ENCODE peak calls at places on chromosomes 3 and 15, in four cellular contexts. One of them, this sample, is unnamed. For H3K4me1, the result is how much of the 10 kb centered on the place peaks cover.

GRCh38 chr3:55720614-55721013 is 233.5 kb upstream of the WNT5A start:
- DNase-seq in H1: no peak
- DNase-seq in K562: no peak
- DNase-seq in HepG2: no peak
- DNase-seq in this sample: no peak

GRCh38 chr3:195888981-195889842 is 19.1 kb downstream of the TNK2 start:
- DNase-seq in H1: no peak
- DNase-seq in K562: no peak
- DNase-seq in HepG2: no peak
- DNase-seq in this sample: no peak

GRCh38 chr3:16388850-16389411 is 123.9 kb downstream of the OXNAD1 start:
- DNase-seq in H1: no peak
- DNase-seq in K562: no peak
- DNase-seq in HepG2: no peak
- DNase-seq in this sample: no peak

GRCh38 chr15:63870403-63871209 is 36.9 kb upstream of the HERC1 start:
- DNase-seq in H1: peak
- DNase-seq in K562: peak
- DNase-seq in HepG2: peak
- DNase-seq in this sample: peak

GRCh38 chr15:66388057-66388363 is 1.3 kb downstream of the MAP2K1 start:
- DNase-seq in H1: no peak
- DNase-seq in K562: no peak
- DNase-seq in HepG2: no peak
- DNase-seq in this sample: no peak

GRCh38 chr3:124510290-124510689 is 220.0 kb upstream of the UMPS start:
- DNase-seq in H1: no peak
- DNase-seq in K562: no peak
- DNase-seq in HepG2: no peak
- DNase-seq in this sample: no peak

GRCh38 chr3:107641572-107642307 is 119.0 kb downstream of the BBX start:
- DNase-seq in H1: no peak
- DNase-seq in K562: no peak
- DNase-seq in HepG2: no peak
- DNase-seq in this sample: no peak

GRCh38 chr15:76337739-76338554 is 1.4 kb downstream of the ISL2 start:
- DNase-seq in H1: no peak
- DNase-seq in K562: peak
- DNase-seq in HepG2: no peak
- DNase-seq in this sample: no peak

GRCh38 chr3:50493623-50494022 is 9.8 kb downstream of the CACNA2D2 start:
- DNase-seq in H1: no peak
- DNase-seq in K562: no peak
- DNase-seq in HepG2: no peak
- DNase-seq in this sample: no peak

GRCh38 chr3:100150583-100150982 is 36.3 kb upstream of the FILIP1L start:
- DNase-seq in H1: no peak
- DNase-seq in K562: no peak
- DNase-seq in HepG2: no peak
- DNase-seq in this sample: no peak

GRCh38 chr15:57217716-57218598 is 158.3 kb upstream of the CGNL1 start:
- DNase-seq in H1: no peak
- DNase-seq in K562: no peak
- DNase-seq in HepG2: no peak
- DNase-seq in this sample: peak

GRCh38 chr3:134327594-134327975 is 46.7 kb downstream of the AMOTL2 start:
- DNase-seq in H1: no peak
- DNase-seq in K562: no peak
- DNase-seq in HepG2: no peak
- DNase-seq in this sample: peak

GRCh38 chr3:3127432-3128010 is 781 bp downstream of the TRNT1 start:
- DNase-seq in H1: no peak
- DNase-seq in K562: peak
- DNase-seq in HepG2: peak
- DNase-seq in this sample: no peak

GRCh38 chr3:82474140-82474539 is 712.7 kb upstream of the GBE1 start:
- DNase-seq in H1: no peak
- DNase-seq in K562: no peak
- DNase-seq in HepG2: no peak
- DNase-seq in this sample: no peak

GRCh38 chr3:54345976-54346375 is 223.6 kb downstream of the CACNA2D3 start:
- DNase-seq in H1: no peak
- DNase-seq in K562: no peak
- DNase-seq in HepG2: no peak
- DNase-seq in this sample: no peak

GRCh38 chr15:54659668-54660067 is 537.1 kb downstream of the RSL24D1 start:
- DNase-seq in H1: no peak
- DNase-seq in K562: no peak
- DNase-seq in HepG2: no peak
- DNase-seq in this sample: no peak

GRCh38 chr3:180253283-180253682 is 216.5 kb upstream of the PEX5L start:
- DNase-seq in H1: no peak
- DNase-seq in K562: no peak
- DNase-seq in HepG2: no peak
- DNase-seq in this sample: no peak

GRCh38 chr15:97941572-97941971 is 18.9 kb upstream of the ARRDC4 start:
- DNase-seq in H1: no peak
- DNase-seq in K562: no peak
- DNase-seq in HepG2: no peak
- DNase-seq in this sample: no peak

GRCh38 chr3:123066896-123067688 is at the start of gene PDIA5:
- DNase-seq in H1: peak
- DNase-seq in K562: peak
- DNase-seq in HepG2: peak
- DNase-seq in this sample: peak

GRCh38 chr3:126476166-126476975 is 680 bp upstream of the ZXDC start:
- DNase-seq in H1: no peak
- DNase-seq in K562: no peak
- DNase-seq in HepG2: no peak
- DNase-seq in this sample: peak

GRCh38 chr3:99108508-99108907 is 207.0 kb upstream of the DCBLD2 start:
- DNase-seq in H1: no peak
- DNase-seq in K562: no peak
- DNase-seq in HepG2: no peak
- DNase-seq in this sample: peak

GRCh38 chr3:11835028-11835639 is 11.6 kb downstream of the TAMM41 start:
- DNase-seq in H1: no peak
- DNase-seq in K562: peak
- DNase-seq in HepG2: no peak
- DNase-seq in this sample: peak

GRCh38 chr3:10548997-10549396 is 43.6 kb upstream of the ATP2B2 start:
- DNase-seq in H1: no peak
- DNase-seq in K562: no peak
- DNase-seq in HepG2: no peak
- DNase-seq in this sample: no peak

GRCh38 chr3:82281205-82281604 is 519.8 kb upstream of the GBE1 start:
- DNase-seq in H1: no peak
- DNase-seq in K562: no peak
- DNase-seq in HepG2: no peak
- DNase-seq in this sample: peak

GRCh38 chr15:64930778-64931240 is 19.1 kb downstream of the ANKDD1A start:
- DNase-seq in H1: no peak
- DNase-seq in K562: no peak
- DNase-seq in HepG2: no peak
- DNase-seq in this sample: peak

GRCh38 chr3:32276279-32276841 is 37.9 kb downstream of the CMTM8 start:
- DNase-seq in H1: no peak
- DNase-seq in K562: no peak
- DNase-seq in HepG2: peak
- DNase-seq in this sample: peak

GRCh38 chr15:90933310-90933709 is 961 bp upstream of the HDDC3 start:
- DNase-seq in H1: no peak
- DNase-seq in K562: no peak
- DNase-seq in HepG2: no peak
- DNase-seq in this sample: no peak

GRCh38 chr15:90934256-90934948 is 683 bp upstream of the UNC45A start:
- DNase-seq in H1: no peak
- DNase-seq in K562: peak
- DNase-seq in HepG2: peak
- DNase-seq in this sample: peak

GRCh38 chr15:90932660-90932991 is 277 bp upstream of the HDDC3 start:
- DNase-seq in H1: no peak
- DNase-seq in K562: no peak
- DNase-seq in HepG2: no peak
- DNase-seq in this sample: no peak

GRCh38 chr15:90936823-90937222 is 1.7 kb downstream of the UNC45A start:
- DNase-seq in H1: no peak
- DNase-seq in K562: no peak
- DNase-seq in HepG2: no peak
- DNase-seq in this sample: no peak

GRCh38 chr15:90934949-90935751 is at the start of gene UNC45A:
- DNase-seq in H1: peak
- DNase-seq in K562: peak
- DNase-seq in HepG2: peak
- DNase-seq in this sample: peak
- TF ChIP-seq POLR2AphosphoS5 in H1: no peak
- TF ChIP-seq POLR2AphosphoS5 in K562: no peak
- TF ChIP-seq POLR2AphosphoS5 in HepG2: peak
- TF ChIP-seq POLR2AphosphoS5 in this sample: peak

GRCh38 chr15:89307791-89308190 is 26.8 kb downstream of the POLG start:
- DNase-seq in H1: no peak
- DNase-seq in K562: no peak
- DNase-seq in HepG2: no peak
- DNase-seq in this sample: no peak
- TF ChIP-seq JUN in H1: no peak
- TF ChIP-seq JUN in K562: no peak
- TF ChIP-seq JUN in HepG2: no peak
- TF ChIP-seq JUN in this sample: no peak

GRCh38 chr3:113643583-113643982 is 52.9 kb downstream of the USF3 start:
- DNase-seq in H1: no peak
- DNase-seq in K562: no peak
- DNase-seq in HepG2: no peak
- DNase-seq in this sample: no peak
- H3K4me1 ChIP-seq in H1: under half
- H3K4me1 ChIP-seq in K562: under half
- H3K4me1 ChIP-seq in HepG2: under half
- H3K4me1 ChIP-seq in this sample: under half

DNA sequence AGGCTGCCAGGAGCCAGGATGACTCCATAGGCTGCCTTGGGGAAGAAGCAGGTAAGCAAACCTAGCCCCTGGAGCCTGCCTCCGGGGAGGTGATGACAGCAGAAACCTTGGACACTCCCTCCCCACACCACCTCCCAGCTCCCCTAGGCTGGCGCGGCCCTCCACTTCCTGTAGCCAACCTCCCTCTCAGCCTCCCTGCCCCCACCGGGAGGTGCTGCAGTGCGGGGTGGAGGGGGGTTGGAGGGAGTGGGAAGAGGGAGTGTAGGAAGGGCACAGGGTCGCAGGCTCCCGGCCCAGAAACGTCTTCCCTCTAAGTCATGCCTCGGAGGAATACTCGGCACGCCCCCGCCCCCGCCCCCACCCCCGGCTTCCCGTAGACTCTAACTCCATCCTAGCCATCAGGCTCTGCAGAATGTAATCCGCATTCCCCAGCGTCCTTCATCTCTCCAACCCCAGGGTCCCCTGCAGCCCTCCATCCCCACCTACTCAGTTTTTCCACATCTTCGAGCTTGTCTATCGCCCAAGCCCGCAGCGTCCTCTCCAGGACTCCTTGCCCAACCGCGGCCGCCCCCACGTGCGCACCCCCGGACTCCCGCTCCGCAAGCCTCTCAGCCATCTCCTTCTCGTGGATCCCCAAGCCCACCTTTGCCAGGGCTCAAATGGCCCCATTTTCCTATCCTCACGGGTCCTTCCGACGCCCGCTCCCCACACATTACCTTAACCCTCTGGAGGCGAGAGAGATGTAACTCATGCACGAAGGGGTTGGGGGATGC is 539 bp downstream of the LPCAT4 start:
- DNase-seq in H1: peak
- DNase-seq in K562: peak
- DNase-seq in HepG2: peak
- DNase-seq in this sample: peak
- TF ChIP-seq POLR2AphosphoS5 in H1: no peak
- TF ChIP-seq POLR2AphosphoS5 in K562: no peak
- TF ChIP-seq POLR2AphosphoS5 in HepG2: no peak
- TF ChIP-seq POLR2AphosphoS5 in this sample: no peak

DNA sequence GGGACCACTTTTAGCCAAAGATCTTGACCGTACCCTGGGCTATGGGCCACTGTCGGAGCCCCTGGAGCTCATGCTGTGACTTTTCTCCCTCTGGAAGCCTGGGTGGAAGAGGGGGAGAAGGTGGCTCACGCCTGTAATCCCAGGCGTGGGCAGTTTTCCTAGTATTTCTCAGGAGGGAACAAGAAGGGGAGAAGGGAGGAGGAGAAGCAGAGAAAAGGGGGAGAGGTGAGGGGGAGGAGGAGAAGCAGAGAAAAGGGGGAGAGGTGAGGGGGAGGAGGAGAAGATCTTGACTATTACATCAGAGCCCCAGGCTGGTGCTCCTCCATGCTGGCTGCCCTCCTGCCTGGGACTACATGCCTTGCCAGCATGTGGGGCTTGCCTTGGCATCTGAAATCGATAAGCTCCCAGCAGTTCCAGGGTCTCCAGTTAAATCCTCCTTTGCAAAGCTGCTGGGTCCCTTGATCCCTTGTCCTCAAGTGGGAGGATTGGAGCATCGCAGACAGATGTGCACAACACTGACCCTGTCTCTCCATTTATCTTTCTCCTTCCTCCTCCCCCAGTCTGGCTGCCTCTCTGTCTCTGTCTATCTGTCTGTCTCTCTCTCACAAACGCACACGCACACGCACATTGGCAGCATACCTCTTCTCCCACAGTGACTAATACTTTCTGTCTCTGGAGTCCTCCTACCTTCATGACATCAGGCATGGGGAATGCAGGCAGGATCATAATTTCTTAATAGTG is 41.6 kb downstream of the MRAS start:
- DNase-seq in H1: no peak
- DNase-seq in K562: no peak
- DNase-seq in HepG2: peak
- DNase-seq in this sample: no peak
- TF ChIP-seq JUN in H1: no peak
- TF ChIP-seq JUN in K562: no peak
- TF ChIP-seq JUN in HepG2: no peak
- TF ChIP-seq JUN in this sample: no peak

GRCh38 chr15:51842852-51843737 is 13.6 kb downstream of the TMOD3 start:
- DNase-seq in H1: no peak
- DNase-seq in K562: no peak
- DNase-seq in HepG2: peak
- DNase-seq in this sample: peak

GRCh38 chr15:51846463-51847230 is 17.2 kb downstream of the TMOD3 start:
- DNase-seq in H1: no peak
- DNase-seq in K562: no peak
- DNase-seq in HepG2: no peak
- DNase-seq in this sample: peak

GRCh38 chr15:51846066-51846462 is 16.6 kb downstream of the TMOD3 start:
- DNase-seq in H1: no peak
- DNase-seq in K562: no peak
- DNase-seq in HepG2: no peak
- DNase-seq in this sample: no peak

GRCh38 chr15:51842265-51842664 is 12.8 kb downstream of the TMOD3 start:
- DNase-seq in H1: no peak
- DNase-seq in K562: no peak
- DNase-seq in HepG2: no peak
- DNase-seq in this sample: no peak

GRCh38 chr15:51844747-51845426 is 15.4 kb downstream of the TMOD3 start:
- DNase-seq in H1: no peak
- DNase-seq in K562: no peak
- DNase-seq in HepG2: no peak
- DNase-seq in this sample: peak
- H3K4me1 ChIP-seq in H1: under half
- H3K4me1 ChIP-seq in K562: under half
- H3K4me1 ChIP-seq in HepG2: under half
- H3K4me1 ChIP-seq in this sample: half or more

GRCh38 chr3:39228496-39228895 is 36.1 kb upstream of the XIRP1 start:
- DNase-seq in H1: no peak
- DNase-seq in K562: no peak
- DNase-seq in HepG2: no peak
- DNase-seq in this sample: no peak
- TF ChIP-seq POLR2AphosphoS5 in H1: no peak
- TF ChIP-seq POLR2AphosphoS5 in K562: no peak
- TF ChIP-seq POLR2AphosphoS5 in HepG2: no peak
- TF ChIP-seq POLR2AphosphoS5 in this sample: no peak

This sample was measured in endothelial cell of umbilical vein.